ENCODE peak calls at places on chromosome 18, in eight cellular contexts. C is Caki2, L is AG09319, R is colonic mucosa, X is NCI-H460, P is RCC 7860, V is body of pancreas, Z is fibroblast of the aortic adventitia. D is an unnamed sample.

GRCh38 chr18:23422751-23423418 is 30.2 kb upstream of the RIOK3 start:
- DNase-seq in C (peak), L (no peak), R (peak), X (peak), P (peak), V (no peak), Z (peak), D (peak)

GRCh38 chr18:41938445-41938844 is 16.6 kb upstream of the PIK3C3 start:
- DNase-seq in C (no peak), L (no peak), R (no peak), X (no peak), P (peak), V (no peak), Z (peak), D (peak)

GRCh38 chr18:37419866-37420265 is 145.7 kb downstream of the CELF4 start:
- DNase-seq in C (no peak), L (no peak), R (no peak), X (no peak), P (no peak), V (no peak), Z (no peak), D (no peak)

GRCh38 chr18:64110692-64111480 is 38.0 kb downstream of the LINC00305 start:
- DNase-seq in C (no peak), L (no peak), R (no peak), X (no peak), P (no peak), V (no peak), Z (no peak), D (peak)

GRCh38 chr18:37398248-37398920 is 167.2 kb downstream of the CELF4 start:
- DNase-seq in C (no peak), L (no peak), R (no peak), X (no peak), P (no peak), V (no peak), Z (no peak), D (no peak)

GRCh38 chr18:75154997-75155396 is 53.9 kb downstream of the PTGR3 start:
- DNase-seq in C (no peak), L (no peak), R (no peak), X (no peak), P (no peak), V (no peak), Z (no peak), D (no peak)

GRCh38 chr18:21345851-21346250 is 103.8 kb downstream of the GREB1L start:
- DNase-seq in C (no peak), L (no peak), R (no peak), X (no peak), P (no peak), V (no peak), Z (no peak), D (no peak)

GRCh38 chr18:75068682-75069435 is 140.1 kb downstream of the PTGR3 start:
- DNase-seq in C (no peak), L (no peak), R (no peak), X (no peak), P (no peak), V (no peak), Z (no peak), D (no peak)

GRCh38 chr18:9135081-9135911 is 1.3 kb upstream of the ANKRD12 start:
- DNase-seq in C (no peak), L (no peak), R (no peak), X (no peak), P (no peak), V (no peak), Z (no peak), D (no peak)

GRCh38 chr18:46542545-46542944 is 114.5 kb downstream of the LOXHD1 start:
- DNase-seq in C (peak), L (no peak), R (no peak), X (peak), P (no peak), V (no peak), Z (peak), D (no peak)

GRCh38 chr18:23884712-23885375 is 129.7 kb upstream of the TTC39C start:
- DNase-seq in C (no peak), L (no peak), R (peak), X (no peak), P (no peak), V (peak), Z (no peak), D (no peak)

GRCh38 chr18:35875566-35875965 is 96.9 kb upstream of the RMP24 start:
- DNase-seq in C (no peak), L (no peak), R (no peak), X (no peak), P (no peak), V (no peak), Z (no peak), D (no peak)

GRCh38 chr18:59569321-59569720 is 127.9 kb downstream of the CCBE1 start:
- DNase-seq in C (no peak), L (no peak), R (no peak), X (no peak), P (no peak), V (no peak), Z (peak), D (no peak)

D was measured in HCEC 1CT.